ENCODE peak calls at places on chromosomes 7 and 10, in seven cellular contexts. One of them, this sample, is unnamed.
A peak's percentile ranks its signal among the peaks of the same experiment; 100 is the strongest.

GRCh38 chr10:66180651-66181318 is 745.1 kb upstream of the LRRTM3 start:
- DNase-seq in heart right ventricle: no peak
- DNase-seq in psoas muscle: no peak
- DNase-seq in small intestine: peak; percentile 69
- DNase-seq in PC-3: peak; percentile 93
- DNase-seq in heart left ventricle: no peak
- DNase-seq in CD8-positive, alpha-beta memory T cell: no peak
- DNase-seq in this sample: peak; percentile 30

GRCh38 chr10:6203331-6204062 is 765 bp downstream of the PFKFB3 start:
- DNase-seq in small intestine: peak; percentile 41
- DNase-seq in heart left ventricle: peak; percentile 81
- DNase-seq in psoas muscle: peak; percentile 77
- DNase-seq in CD8-positive, alpha-beta memory T cell: peak; percentile 46
- DNase-seq in PC-3: peak; percentile 31
- DNase-seq in heart right ventricle: peak; percentile 66
- DNase-seq in this sample: peak; percentile 79

GRCh38 chr10:5651086-5651764 is 15.2 kb downstream of the ASB13 start:
- DNase-seq in heart left ventricle: no peak
- DNase-seq in small intestine: no peak
- DNase-seq in CD8-positive, alpha-beta memory T cell: no peak
- DNase-seq in heart right ventricle: no peak
- DNase-seq in psoas muscle: no peak
- DNase-seq in PC-3: no peak
- DNase-seq in this sample: no peak

GRCh38 chr7:44533301-44534055 is 7.7 kb downstream of the NPC1L1 start:
- DNase-seq in heart right ventricle: no peak
- DNase-seq in heart left ventricle: no peak
- DNase-seq in PC-3: no peak
- DNase-seq in psoas muscle: no peak
- DNase-seq in small intestine: no peak
- DNase-seq in CD8-positive, alpha-beta memory T cell: no peak
- DNase-seq in this sample: no peak

GRCh38 chr10:114151486-114151885 is 22.5 kb downstream of the CCDC186 start:
- DNase-seq in CD8-positive, alpha-beta memory T cell: no peak
- DNase-seq in heart left ventricle: no peak
- DNase-seq in PC-3: peak; percentile 81
- DNase-seq in psoas muscle: no peak
- DNase-seq in heart right ventricle: no peak
- DNase-seq in small intestine: no peak
- DNase-seq in this sample: peak; percentile 62

GRCh38 chr7:43302211-43302711 is 189.8 kb downstream of the HECW1 start:
- DNase-seq in small intestine: no peak
- DNase-seq in psoas muscle: no peak
- DNase-seq in PC-3: peak; percentile 80
- DNase-seq in heart right ventricle: no peak
- DNase-seq in heart left ventricle: no peak
- DNase-seq in CD8-positive, alpha-beta memory T cell: no peak
- DNase-seq in this sample: no peak

GRCh38 chr7:128221929-128222403 is 19.1 kb upstream of the LEP start:
- DNase-seq in heart right ventricle: no peak
- DNase-seq in PC-3: peak; percentile 79
- DNase-seq in heart left ventricle: no peak
- DNase-seq in small intestine: peak; percentile 48
- DNase-seq in psoas muscle: no peak
- DNase-seq in CD8-positive, alpha-beta memory T cell: no peak
- DNase-seq in this sample: no peak

GRCh38 chr7:66682350-66683093 is 53.8 kb downstream of the KCTD7 start:
- DNase-seq in PC-3: peak; percentile 16
- DNase-seq in psoas muscle: peak; percentile 63
- DNase-seq in CD8-positive, alpha-beta memory T cell: no peak
- DNase-seq in small intestine: no peak
- DNase-seq in heart left ventricle: no peak
- DNase-seq in heart right ventricle: no peak
- DNase-seq in this sample: no peak

GRCh38 chr7:112957901-112958300 is 128.7 kb downstream of the GPR85 start:
- DNase-seq in heart left ventricle: no peak
- DNase-seq in heart right ventricle: no peak
- DNase-seq in psoas muscle: no peak
- DNase-seq in small intestine: no peak
- DNase-seq in CD8-positive, alpha-beta memory T cell: no peak
- DNase-seq in PC-3: no peak
- DNase-seq in this sample: no peak

GRCh38 chr7:107064255-107064654 is 19.8 kb downstream of the PRKAR2B start:
- DNase-seq in heart left ventricle: no peak
- DNase-seq in psoas muscle: no peak
- DNase-seq in CD8-positive, alpha-beta memory T cell: no peak
- DNase-seq in PC-3: no peak
- DNase-seq in heart right ventricle: no peak
- DNase-seq in small intestine: no peak
- DNase-seq in this sample: no peak

GRCh38 chr7:83579740-83580139 is 69.2 kb downstream of the SEMA3E start:
- DNase-seq in small intestine: no peak
- DNase-seq in heart left ventricle: no peak
- DNase-seq in heart right ventricle: no peak
- DNase-seq in psoas muscle: no peak
- DNase-seq in CD8-positive, alpha-beta memory T cell: no peak
- DNase-seq in PC-3: peak; percentile 63
- DNase-seq in this sample: no peak

GRCh38 chr10:91556691-91557529 is 76.0 kb downstream of the PPP1R3C start:
- DNase-seq in heart left ventricle: no peak
- DNase-seq in CD8-positive, alpha-beta memory T cell: no peak
- DNase-seq in small intestine: peak; percentile 92
- DNase-seq in psoas muscle: no peak
- DNase-seq in PC-3: no peak
- DNase-seq in heart right ventricle: no peak
- DNase-seq in this sample: no peak

GRCh38 chr10:114648368-114648767 is 9.7 kb downstream of the ABLIM1 start:
- DNase-seq in CD8-positive, alpha-beta memory T cell: no peak
- DNase-seq in psoas muscle: no peak
- DNase-seq in heart left ventricle: no peak
- DNase-seq in small intestine: peak; percentile 39
- DNase-seq in heart right ventricle: no peak
- DNase-seq in PC-3: peak; percentile 46
- DNase-seq in this sample: no peak

GRCh38 chr10:114172776-114173555 is 1.0 kb downstream of the CCDC186 start:
- DNase-seq in heart right ventricle: no peak
- DNase-seq in psoas muscle: no peak
- DNase-seq in PC-3: no peak
- DNase-seq in small intestine: peak; percentile 74
- DNase-seq in heart left ventricle: no peak
- DNase-seq in CD8-positive, alpha-beta memory T cell: no peak
- DNase-seq in this sample: peak; percentile 2

GRCh38 chr7:82294258-82294855 is 149.2 kb downstream of the CACNA2D1 start:
- DNase-seq in small intestine: no peak
- DNase-seq in CD8-positive, alpha-beta memory T cell: no peak
- DNase-seq in heart left ventricle: no peak
- DNase-seq in psoas muscle: no peak
- DNase-seq in PC-3: no peak
- DNase-seq in heart right ventricle: no peak
- DNase-seq in this sample: no peak

GRCh38 chr7:45413419-45413818 is 160.7 kb upstream of the ADCY1 start:
- DNase-seq in heart left ventricle: no peak
- DNase-seq in small intestine: no peak
- DNase-seq in heart right ventricle: no peak
- DNase-seq in PC-3: no peak
- DNase-seq in psoas muscle: no peak
- DNase-seq in CD8-positive, alpha-beta memory T cell: no peak
- DNase-seq in this sample: no peak

GRCh38 chr7:45086348-45087065 is 2.3 kb downstream of the NACAD start:
- DNase-seq in PC-3: no peak
- DNase-seq in small intestine: no peak
- DNase-seq in psoas muscle: no peak
- DNase-seq in heart right ventricle: no peak
- DNase-seq in heart left ventricle: no peak
- DNase-seq in CD8-positive, alpha-beta memory T cell: no peak
- DNase-seq in this sample: no peak

GRCh38 chr7:54813398-54813797 is 54.4 kb upstream of the SEC61G start:
- DNase-seq in CD8-positive, alpha-beta memory T cell: no peak
- DNase-seq in heart left ventricle: peak; percentile 68
- DNase-seq in PC-3: no peak
- DNase-seq in psoas muscle: peak; percentile 68
- DNase-seq in small intestine: no peak
- DNase-seq in heart right ventricle: peak; percentile 30
- DNase-seq in this sample: no peak

GRCh38 chr7:82172017-82172416 is 271.6 kb downstream of the CACNA2D1 start:
- DNase-seq in small intestine: no peak
- DNase-seq in heart right ventricle: no peak
- DNase-seq in PC-3: peak; percentile 32
- DNase-seq in psoas muscle: no peak
- DNase-seq in CD8-positive, alpha-beta memory T cell: no peak
- DNase-seq in heart left ventricle: no peak
- DNase-seq in this sample: no peak

GRCh38 chr10:110818311-110819257 is 53.1 kb upstream of the PDCD4 start:
- DNase-seq in heart left ventricle: no peak
- DNase-seq in CD8-positive, alpha-beta memory T cell: no peak
- DNase-seq in heart right ventricle: no peak
- DNase-seq in psoas muscle: no peak
- DNase-seq in small intestine: peak; percentile 80
- DNase-seq in PC-3: peak; percentile 60
- DNase-seq in this sample: no peak

GRCh38 chr7:142375710-142376313 is 118.0 kb upstream of the PRSS58 start:
- DNase-seq in CD8-positive, alpha-beta memory T cell: no peak
- DNase-seq in PC-3: peak; percentile 65
- DNase-seq in heart right ventricle: no peak
- DNase-seq in small intestine: peak; percentile 31
- DNase-seq in heart left ventricle: no peak
- DNase-seq in psoas muscle: peak; percentile 63
- DNase-seq in this sample: no peak

GRCh38 chr10:81876253-81876731 is 1.3 kb downstream of the NRG3 start:
- DNase-seq in PC-3: no peak
- DNase-seq in small intestine: no peak
- DNase-seq in heart right ventricle: no peak
- DNase-seq in psoas muscle: no peak
- DNase-seq in CD8-positive, alpha-beta memory T cell: no peak
- DNase-seq in heart left ventricle: no peak
- DNase-seq in this sample: no peak

GRCh38 chr10:62815373-62816111 is 624 bp downstream of the EGR2 start:
- DNase-seq in heart left ventricle: no peak
- DNase-seq in heart right ventricle: no peak
- DNase-seq in PC-3: no peak
- DNase-seq in CD8-positive, alpha-beta memory T cell: no peak
- DNase-seq in small intestine: no peak
- DNase-seq in psoas muscle: no peak
- DNase-seq in this sample: no peak

GRCh38 chr10:26697922-26698608 is 564 bp downstream of the PDSS1 start:
- DNase-seq in small intestine: peak; percentile 34
- DNase-seq in PC-3: peak; percentile 5
- DNase-seq in heart right ventricle: no peak
- DNase-seq in CD8-positive, alpha-beta memory T cell: no peak
- DNase-seq in heart left ventricle: no peak
- DNase-seq in psoas muscle: no peak
- DNase-seq in this sample: no peak

GRCh38 chr10:44195120-44196007 is 189.5 kb downstream of the CXCL12 start:
- DNase-seq in small intestine: peak; percentile 47
- DNase-seq in heart right ventricle: peak; percentile 55
- DNase-seq in psoas muscle: peak; percentile 80
- DNase-seq in PC-3: peak; percentile 73
- DNase-seq in CD8-positive, alpha-beta memory T cell: no peak
- DNase-seq in heart left ventricle: peak; percentile 74
- DNase-seq in this sample: peak; percentile 76

GRCh38 chr7:74193913-74194312 is 15.9 kb upstream of the LAT2 start:
- DNase-seq in heart left ventricle: no peak
- DNase-seq in CD8-positive, alpha-beta memory T cell: no peak
- DNase-seq in heart right ventricle: no peak
- DNase-seq in PC-3: no peak
- DNase-seq in psoas muscle: no peak
- DNase-seq in small intestine: no peak
- DNase-seq in this sample: no peak
- H3K36me3 ChIP-seq in heart left ventricle: peaks cover 44% of the 10 kb centered on the region
- H3K36me3 ChIP-seq in CD8-positive, alpha-beta memory T cell: peaks cover 46% of the 10 kb centered on the region
- H3K36me3 ChIP-seq in heart right ventricle: peaks cover 11% of the 10 kb centered on the region
- H3K36me3 ChIP-seq in PC-3: peaks cover 55% of the 10 kb centered on the region
- H3K36me3 ChIP-seq in psoas muscle: peaks cover 18% of the 10 kb centered on the region
- H3K36me3 ChIP-seq in small intestine: peaks cover 31% of the 10 kb centered on the region
- H3K36me3 ChIP-seq in this sample: peaks cover 81% of the 10 kb centered on the region

DNA sequence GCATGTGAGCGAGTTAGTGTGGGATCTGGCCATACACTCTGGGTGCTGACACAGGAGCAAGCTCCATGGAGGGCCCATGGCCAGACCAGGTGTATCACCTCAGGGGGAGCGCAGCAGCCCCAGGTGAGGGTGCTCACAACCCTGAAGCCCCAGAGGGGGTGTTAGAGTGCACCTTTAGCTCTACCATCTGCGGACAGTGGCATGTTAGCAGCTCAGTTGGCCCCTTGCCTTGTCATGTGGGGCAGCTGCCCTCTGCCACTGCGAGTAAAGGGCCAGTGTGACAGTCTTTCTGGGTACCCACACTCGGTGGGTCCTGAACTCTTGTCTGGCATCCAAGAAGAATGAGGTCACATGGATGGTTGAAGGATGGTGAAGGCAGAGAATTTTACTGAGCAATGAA is 600.2 kb downstream of the SORCS3 start:
- DNase-seq in CD8-positive, alpha-beta memory T cell: no peak
- DNase-seq in small intestine: no peak
- DNase-seq in heart left ventricle: no peak
- DNase-seq in PC-3: no peak
- DNase-seq in heart right ventricle: no peak
- DNase-seq in psoas muscle: no peak
- DNase-seq in this sample: no peak
- H3K27ac ChIP-seq in CD8-positive, alpha-beta memory T cell: no peak overlapping the region
- H3K27ac ChIP-seq in small intestine: no peak overlapping the region
- H3K27ac ChIP-seq in heart left ventricle: no peak overlapping the region
- H3K27ac ChIP-seq in PC-3: no peak overlapping the region
- H3K27ac ChIP-seq in heart right ventricle: no peak overlapping the region
- H3K27ac ChIP-seq in psoas muscle: no peak overlapping the region
- H3K27ac ChIP-seq in this sample: no peak overlapping the region

DNA sequence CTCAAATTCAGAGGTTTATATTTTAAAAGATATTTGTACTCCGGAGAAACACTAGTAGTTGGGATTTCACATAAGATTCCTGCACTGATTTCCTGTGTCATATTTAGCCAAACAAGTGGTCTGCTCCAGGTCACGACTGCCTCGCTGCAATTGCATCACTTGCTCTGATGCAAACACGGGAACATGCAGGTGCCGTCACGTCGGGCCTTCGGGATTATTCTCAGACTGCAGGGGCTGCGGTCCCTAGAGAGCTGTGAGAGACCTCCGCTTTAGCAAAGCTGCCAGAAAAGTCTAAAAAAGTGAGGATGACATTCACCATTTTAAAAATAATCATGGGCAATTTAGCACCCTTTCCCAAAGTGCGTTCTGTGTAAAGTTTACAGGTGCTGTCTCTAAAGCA is 93.5 kb upstream of the DDC start:
- DNase-seq in psoas muscle: peak; percentile 83
- DNase-seq in CD8-positive, alpha-beta memory T cell: no peak
- DNase-seq in heart right ventricle: no peak
- DNase-seq in small intestine: no peak
- DNase-seq in PC-3: no peak
- DNase-seq in heart left ventricle: no peak
- DNase-seq in this sample: no peak
- H3K4me1 ChIP-seq in psoas muscle: peaks cover 85% of the 10 kb centered on the region
- H3K4me1 ChIP-seq in CD8-positive, alpha-beta memory T cell: peaks cover 42% of the 10 kb centered on the region
- H3K4me1 ChIP-seq in heart right ventricle: peaks cover 87% of the 10 kb centered on the region
- H3K4me1 ChIP-seq in small intestine: peaks cover 4% of the 10 kb centered on the region
- H3K4me1 ChIP-seq in PC-3: peaks cover 1% of the 10 kb centered on the region
- H3K4me1 ChIP-seq in heart left ventricle: peaks cover 83% of the 10 kb centered on the region
- H3K4me1 ChIP-seq in this sample: no peaks in the 10 kb centered on the region

GRCh38 chr7:26189000-26189539 is 11.5 kb downstream of the HNRNPA2B1 start:
- DNase-seq in CD8-positive, alpha-beta memory T cell: no peak
- DNase-seq in PC-3: no peak
- DNase-seq in heart left ventricle: no peak
- DNase-seq in psoas muscle: no peak
- DNase-seq in heart right ventricle: no peak
- DNase-seq in small intestine: no peak
- DNase-seq in this sample: no peak
- H3K36me3 ChIP-seq in CD8-positive, alpha-beta memory T cell: peaks cover 45% of the 10 kb centered on the region
- H3K36me3 ChIP-seq in PC-3: peaks cover 56% of the 10 kb centered on the region
- H3K36me3 ChIP-seq in heart left ventricle: peaks cover 41% of the 10 kb centered on the region
- H3K36me3 ChIP-seq in psoas muscle: peaks cover 29% of the 10 kb centered on the region
- H3K36me3 ChIP-seq in heart right ventricle: peaks cover 6% of the 10 kb centered on the region
- H3K36me3 ChIP-seq in small intestine: peaks cover 22% of the 10 kb centered on the region
- H3K36me3 ChIP-seq in this sample: peaks cover 78% of the 10 kb centered on the region

This sample was measured in SJSA1.